ENCODE peak calls at places on chromosomes 5 and 9, in four cellular contexts. U, X, I and L are unnamed samples. For H3K4me1, the result is how much of the 10 kb centered on the place peaks cover.

GRCh38 chr9:92324889-92325268 is 271 bp downstream of the NOL8 start:
- DNase-seq in I (peak), U (peak), X (no peak), L (no peak)

GRCh38 chr9:110255064-110255416 is 1.3 kb downstream of the TXN start:
- DNase-seq in I (no peak), U (no peak), X (no peak), L (peak)

GRCh38 chr5:143913008-143913752 is 101.2 kb downstream of the HMHB1 start:
- DNase-seq in X (no peak), I (peak), U (peak), L (no peak)

GRCh38 chr9:91991621-91992435 is 41.8 kb upstream of the ROR2 start:
- DNase-seq in U (no peak), I (peak), X (no peak), L (no peak)

GRCh38 chr5:31119938-31120641 is 73.4 kb upstream of the CDH6 start:
- DNase-seq in I (peak), X (no peak), U (no peak), L (peak)

GRCh38 chr5:79069488-79070001 is at the start of the genes BHMT2 and DMGDH:
- DNase-seq in U (no peak), X (no peak), I (peak), L (no peak)

GRCh38 chr5:156019786-156020185 is 307.2 kb upstream of the SGCD start:
- DNase-seq in I (no peak), X (no peak), U (no peak), L (no peak)

GRCh38 chr9:79134654-79135053 is 437.1 kb upstream of the TLE4 start:
- DNase-seq in U (no peak), X (no peak), I (peak), L (peak)

GRCh38 chr9:131319486-131319885 is 30.0 kb downstream of the PLPP7 start:
- DNase-seq in U (no peak), X (no peak), I (no peak), L (no peak)

GRCh38 chr5:14146725-14147124 is 3.6 kb downstream of the TRIO start:
- DNase-seq in U (no peak), I (peak), X (no peak), L (no peak)

GRCh38 chr5:55601209-55601618 is 66.5 kb upstream of the PLPP1 start:
- DNase-seq in I (peak), X (no peak), U (peak), L (peak)

GRCh38 chr5:6837095-6837494 is 123.9 kb downstream of the TENT4A start:
- DNase-seq in I (no peak), U (no peak), X (no peak), L (no peak)

GRCh38 chr5:157575096-157575872 is at the start of gene ADAM19:
- DNase-seq in U (no peak), X (no peak), I (peak), L (peak)

GRCh38 chr5:125660231-125660895 is 762.8 kb upstream of the GRAMD2B start:
- DNase-seq in X (no peak), U (no peak), I (no peak), L (no peak)

GRCh38 chr9:137078701-137079400 is 1.5 kb downstream of the UAP1L1 start:
- DNase-seq in I (no peak), X (no peak), U (peak), L (peak)
- TF ChIP-seq EZH2 in I (no peak), X (no peak), U (no peak), L (peak)

DNA sequence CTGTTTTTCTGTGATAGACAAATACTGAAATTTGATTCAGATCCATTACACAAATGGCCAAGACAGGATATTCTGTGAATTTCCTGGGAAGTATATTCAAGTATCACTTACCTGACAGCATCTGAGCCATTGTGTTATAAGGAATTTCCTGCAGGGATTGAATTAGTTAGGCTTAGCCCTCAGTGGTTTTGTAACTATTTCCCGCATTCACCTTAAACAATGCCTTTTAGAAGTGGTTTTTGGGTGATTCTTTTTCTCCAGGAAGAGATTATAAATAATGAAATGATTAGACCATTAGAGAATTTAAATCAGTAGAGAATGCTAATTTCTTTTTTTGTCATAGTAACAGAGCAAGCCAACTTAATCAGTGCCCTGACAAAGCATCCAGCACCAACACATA is 30.6 kb downstream of the ITGA1 start:
- DNase-seq in X (no peak), I (no peak), U (no peak), L (peak)
- H3K4me1 ChIP-seq in X (under half), I (under half), U (under half), L (under half)

GRCh38 chr9:97788763-97789663 is 64.0 kb upstream of the FOXE1 start:
- DNase-seq in X (no peak), U (peak), I (peak), L (no peak)
- H3K4me2 ChIP-seq in X (no peak), U (no peak), I (no peak), L (no peak)

GRCh38 chr9:136544549-136545064 is 1.2 kb downstream of the NOTCH1 start:
- DNase-seq in U (no peak), X (no peak), I (peak), L (peak)
- TF ChIP-seq EZH2 in U (no peak), X (no peak), I (no peak), L (no peak)

GRCh38 chr9:95024097-95024671 is 293.3 kb downstream of the FANCC start:
- DNase-seq in U (no peak), I (peak), X (no peak), L (peak)
- H3K4me1 ChIP-seq in U (under half), I (half or more), X (under half), L (under half)

GRCh38 chr5:39194466-39195136 is 24.8 kb downstream of the FYB1 start:
- DNase-seq in X (no peak), U (peak), I (peak), L (no peak)
- H3K4me2 ChIP-seq in X (no peak), U (peak), I (peak), L (no peak)

GRCh38 chr5:4647955-4648354 is 492.2 kb upstream of the ADAMTS16 start:
- DNase-seq in U (no peak), I (no peak), X (no peak), L (no peak)

GRCh38 chr5:4651811-4652565 is 488.1 kb upstream of the ADAMTS16 start:
- DNase-seq in I (no peak), U (no peak), X (no peak), L (no peak)

DNA sequence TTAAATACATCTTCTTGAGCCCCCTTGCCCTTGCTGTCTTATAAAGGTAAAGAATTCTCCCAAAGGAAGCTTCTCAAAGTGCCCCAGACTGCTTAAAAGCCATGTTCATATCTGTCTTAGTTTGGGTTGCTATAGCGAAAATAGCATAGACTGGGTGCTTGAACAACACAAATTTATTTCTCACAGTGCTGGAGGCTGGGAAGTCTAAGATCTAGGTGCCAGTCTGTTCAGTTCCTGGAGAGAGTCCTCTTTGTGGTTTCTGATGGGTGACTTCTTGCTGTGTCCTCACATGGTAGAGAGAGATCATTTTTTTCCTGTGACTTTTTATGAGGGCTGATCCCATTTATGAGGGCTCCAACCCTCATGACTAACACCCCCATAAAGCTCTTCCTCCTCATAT is 486.7 kb upstream of the ADAMTS16 start:
- DNase-seq in U (no peak), X (no peak), I (no peak), L (no peak)
- TF ChIP-seq EZH2 in U (no peak), X (no peak), I (no peak), L (no peak)

DNA sequence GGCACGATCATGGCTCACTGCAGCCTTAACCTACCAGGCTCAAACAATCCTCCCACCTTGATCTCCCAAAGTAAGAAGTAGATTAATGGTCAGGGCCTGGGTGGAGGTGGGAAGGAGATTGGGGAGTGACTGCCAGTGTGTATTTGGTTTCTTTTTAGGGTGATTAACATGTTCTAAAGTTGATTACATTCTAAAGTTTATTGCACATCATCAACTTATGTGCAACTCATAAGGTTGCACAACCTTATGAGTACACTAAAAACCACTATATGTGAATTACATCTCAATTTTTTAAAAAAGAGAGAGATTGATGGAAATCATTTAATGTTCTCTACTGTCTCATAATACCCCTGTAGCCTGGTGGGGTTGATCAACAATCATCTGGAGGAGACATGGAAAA is 218.1 kb downstream of the AOPEP start:
- DNase-seq in I (peak), X (no peak), U (no peak), L (no peak)
- H3K4me1 ChIP-seq in I (half or more), X (under half), U (half or more), L (under half)